ENCODE peak calls at places on chromosomes 1 and 21, in seven cellular contexts. One of them, this sample, is unnamed.

GRCh38 chr1:25848531-25848930 is 10.7 kb downstream of the AUNIP start:
- DNase-seq in psoas muscle: no peak
- DNase-seq in effector memory CD4-positive, alpha-beta T cell: no peak
- DNase-seq in prostate gland: no peak
- DNase-seq in Panc1: no peak
- DNase-seq in fibroblast of lung: no peak
- DNase-seq in body of pancreas: no peak
- DNase-seq in this sample: no peak

GRCh38 chr1:178724734-178725602 is at the start of gene RALGPS2:
- DNase-seq in psoas muscle: peak; percentile 76
- DNase-seq in effector memory CD4-positive, alpha-beta T cell: peak; percentile 3
- DNase-seq in prostate gland: peak; percentile 63
- DNase-seq in Panc1: no peak
- DNase-seq in fibroblast of lung: peak; percentile 58
- DNase-seq in body of pancreas: peak; percentile 79
- DNase-seq in this sample: peak; percentile 76

GRCh38 chr1:180167721-180168467 is 13.2 kb downstream of the QSOX1 start:
- DNase-seq in psoas muscle: peak; percentile 78
- DNase-seq in effector memory CD4-positive, alpha-beta T cell: no peak
- DNase-seq in prostate gland: peak; percentile 44
- DNase-seq in Panc1: no peak
- DNase-seq in fibroblast of lung: no peak
- DNase-seq in body of pancreas: peak; percentile 92
- DNase-seq in this sample: peak; percentile 89

GRCh38 chr1:25099343-25099951 is 132.9 kb downstream of the SYF2 start:
- DNase-seq in psoas muscle: no peak
- DNase-seq in effector memory CD4-positive, alpha-beta T cell: no peak
- DNase-seq in prostate gland: no peak
- DNase-seq in Panc1: no peak
- DNase-seq in fibroblast of lung: no peak
- DNase-seq in body of pancreas: no peak
- DNase-seq in this sample: no peak

GRCh38 chr1:53737648-53738204 is 1.2 kb downstream of the GLIS1 start:
- DNase-seq in psoas muscle: peak; percentile 21
- DNase-seq in effector memory CD4-positive, alpha-beta T cell: no peak
- DNase-seq in prostate gland: no peak
- DNase-seq in Panc1: no peak
- DNase-seq in fibroblast of lung: peak; percentile 31
- DNase-seq in body of pancreas: peak; percentile 21
- DNase-seq in this sample: no peak

GRCh38 chr1:54955359-54955758 is 25.1 kb upstream of the TMEM61 start:
- DNase-seq in psoas muscle: no peak
- DNase-seq in effector memory CD4-positive, alpha-beta T cell: no peak
- DNase-seq in prostate gland: no peak
- DNase-seq in Panc1: no peak
- DNase-seq in fibroblast of lung: peak; percentile 15
- DNase-seq in body of pancreas: no peak
- DNase-seq in this sample: no peak

GRCh38 chr1:199124351-199124750 is 485.5 kb downstream of the PTPRC start:
- DNase-seq in psoas muscle: no peak
- DNase-seq in effector memory CD4-positive, alpha-beta T cell: no peak
- DNase-seq in prostate gland: no peak
- DNase-seq in Panc1: no peak
- DNase-seq in fibroblast of lung: peak; percentile 13
- DNase-seq in body of pancreas: no peak
- DNase-seq in this sample: no peak

GRCh38 chr1:15902882-15903281 is 55.4 kb downstream of the SPEN start:
- DNase-seq in psoas muscle: no peak
- DNase-seq in effector memory CD4-positive, alpha-beta T cell: no peak
- DNase-seq in prostate gland: no peak
- DNase-seq in Panc1: peak; percentile 71
- DNase-seq in fibroblast of lung: peak; percentile 81
- DNase-seq in body of pancreas: no peak
- DNase-seq in this sample: no peak

GRCh38 chr1:154219511-154219910 is 1.2 kb upstream of the UBAP2L start:
- DNase-seq in psoas muscle: no peak
- DNase-seq in effector memory CD4-positive, alpha-beta T cell: no peak
- DNase-seq in prostate gland: no peak
- DNase-seq in Panc1: no peak
- DNase-seq in fibroblast of lung: peak; percentile 12
- DNase-seq in body of pancreas: peak; percentile 35
- DNase-seq in this sample: no peak

GRCh38 chr1:192491804-192492554 is 83.6 kb upstream of the RGS1 start:
- DNase-seq in psoas muscle: no peak
- DNase-seq in effector memory CD4-positive, alpha-beta T cell: no peak
- DNase-seq in prostate gland: no peak
- DNase-seq in Panc1: no peak
- DNase-seq in fibroblast of lung: peak; percentile 51
- DNase-seq in body of pancreas: no peak
- DNase-seq in this sample: no peak

GRCh38 chr1:12144236-12144635 is 22.6 kb upstream of the TNFRSF1B start:
- DNase-seq in psoas muscle: no peak
- DNase-seq in effector memory CD4-positive, alpha-beta T cell: no peak
- DNase-seq in prostate gland: no peak
- DNase-seq in Panc1: no peak
- DNase-seq in fibroblast of lung: no peak
- DNase-seq in body of pancreas: no peak
- DNase-seq in this sample: no peak

GRCh38 chr21:37064841-37065240 is 8.0 kb downstream of the PIGP start:
- DNase-seq in psoas muscle: no peak
- DNase-seq in effector memory CD4-positive, alpha-beta T cell: no peak
- DNase-seq in prostate gland: no peak
- DNase-seq in Panc1: no peak
- DNase-seq in fibroblast of lung: no peak
- DNase-seq in body of pancreas: no peak
- DNase-seq in this sample: no peak

GRCh38 chr1:212678456-212679410 is 20.9 kb downstream of the BATF3 start:
- DNase-seq in psoas muscle: no peak
- DNase-seq in effector memory CD4-positive, alpha-beta T cell: no peak
- DNase-seq in prostate gland: no peak
- DNase-seq in Panc1: no peak
- DNase-seq in fibroblast of lung: no peak
- DNase-seq in body of pancreas: no peak
- DNase-seq in this sample: no peak

GRCh38 chr1:99326215-99326949 is 62.1 kb downstream of the PLPPR4 start:
- DNase-seq in psoas muscle: no peak
- DNase-seq in effector memory CD4-positive, alpha-beta T cell: no peak
- DNase-seq in prostate gland: no peak
- DNase-seq in Panc1: no peak
- DNase-seq in fibroblast of lung: no peak
- DNase-seq in body of pancreas: no peak
- DNase-seq in this sample: no peak

GRCh38 chr1:33162141-33162540 is 19.7 kb downstream of the TRIM62 start:
- DNase-seq in psoas muscle: no peak
- DNase-seq in effector memory CD4-positive, alpha-beta T cell: no peak
- DNase-seq in prostate gland: no peak
- DNase-seq in Panc1: no peak
- DNase-seq in fibroblast of lung: no peak
- DNase-seq in body of pancreas: no peak
- DNase-seq in this sample: no peak

GRCh38 chr1:159056069-159056698 is 20.4 kb downstream of the AIM2 start:
- DNase-seq in psoas muscle: no peak
- DNase-seq in effector memory CD4-positive, alpha-beta T cell: no peak
- DNase-seq in prostate gland: no peak
- DNase-seq in Panc1: no peak
- DNase-seq in fibroblast of lung: no peak
- DNase-seq in body of pancreas: no peak
- DNase-seq in this sample: no peak

GRCh38 chr1:213720032-213720431 is 267.7 kb upstream of the PROX1 start:
- DNase-seq in psoas muscle: no peak
- DNase-seq in effector memory CD4-positive, alpha-beta T cell: no peak
- DNase-seq in prostate gland: no peak
- DNase-seq in Panc1: no peak
- DNase-seq in fibroblast of lung: no peak
- DNase-seq in body of pancreas: no peak
- DNase-seq in this sample: no peak

GRCh38 chr21:22364163-22364562 is 1366.0 kb downstream of the NCAM2 start:
- DNase-seq in psoas muscle: no peak
- DNase-seq in effector memory CD4-positive, alpha-beta T cell: no peak
- DNase-seq in prostate gland: no peak
- DNase-seq in Panc1: no peak
- DNase-seq in fibroblast of lung: no peak
- DNase-seq in body of pancreas: no peak
- DNase-seq in this sample: no peak

GRCh38 chr1:174740248-174740990 is 259.3 kb upstream of the CACYBP start:
- DNase-seq in psoas muscle: no peak
- DNase-seq in effector memory CD4-positive, alpha-beta T cell: no peak
- DNase-seq in prostate gland: no peak
- DNase-seq in Panc1: no peak
- DNase-seq in fibroblast of lung: peak; percentile 30
- DNase-seq in body of pancreas: no peak
- DNase-seq in this sample: no peak

GRCh38 chr1:60419023-60419422 is 345.5 kb upstream of the C1orf87 start:
- DNase-seq in psoas muscle: no peak
- DNase-seq in effector memory CD4-positive, alpha-beta T cell: no peak
- DNase-seq in prostate gland: no peak
- DNase-seq in Panc1: no peak
- DNase-seq in fibroblast of lung: no peak
- DNase-seq in body of pancreas: no peak
- DNase-seq in this sample: no peak

GRCh38 chr1:204083491-204083890 is 10.6 kb downstream of the SOX13 start:
- DNase-seq in psoas muscle: no peak
- DNase-seq in effector memory CD4-positive, alpha-beta T cell: no peak
- DNase-seq in prostate gland: no peak
- DNase-seq in Panc1: no peak
- DNase-seq in fibroblast of lung: no peak
- DNase-seq in body of pancreas: no peak
- DNase-seq in this sample: no peak
- H3K4me1 ChIP-seq in psoas muscle: peaks cover 94% of the 10 kb centered on the region
- H3K4me1 ChIP-seq in effector memory CD4-positive, alpha-beta T cell: no peaks in the 10 kb centered on the region
- H3K4me1 ChIP-seq in prostate gland: peaks cover 86% of the 10 kb centered on the region
- H3K4me1 ChIP-seq in Panc1: peaks cover 70% of the 10 kb centered on the region
- H3K4me1 ChIP-seq in fibroblast of lung: peaks cover 14% of the 10 kb centered on the region
- H3K4me1 ChIP-seq in body of pancreas: peaks cover 100% of the 10 kb centered on the region
- H3K4me1 ChIP-seq in this sample: peaks cover 93% of the 10 kb centered on the region

DNA sequence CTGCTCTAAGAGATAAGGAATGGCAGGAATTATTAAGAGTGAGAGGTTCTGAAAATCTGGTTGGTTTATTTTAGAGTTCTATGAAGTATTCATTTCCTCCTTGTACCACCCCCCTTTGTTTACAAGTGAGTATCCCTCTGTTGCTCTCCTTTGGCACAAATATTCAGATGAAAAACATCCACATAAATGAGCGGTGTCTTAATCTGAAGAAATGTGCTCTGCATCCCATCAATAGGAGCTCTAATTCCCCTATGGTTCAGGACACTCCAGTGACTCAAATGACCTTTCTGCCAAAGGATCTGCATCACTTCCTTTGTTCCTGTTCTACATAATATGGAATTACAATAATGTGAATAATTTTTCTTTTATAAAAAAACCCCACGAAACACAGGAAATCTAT is 16.6 kb downstream of the DDAH1 start:
- DNase-seq in psoas muscle: no peak
- DNase-seq in effector memory CD4-positive, alpha-beta T cell: no peak
- DNase-seq in prostate gland: no peak
- DNase-seq in Panc1: no peak
- DNase-seq in fibroblast of lung: peak; percentile 39
- DNase-seq in body of pancreas: no peak
- DNase-seq in this sample: no peak
- H3K4me1 ChIP-seq in psoas muscle: peaks cover 18% of the 10 kb centered on the region
- H3K4me1 ChIP-seq in effector memory CD4-positive, alpha-beta T cell: no peaks in the 10 kb centered on the region
- H3K4me1 ChIP-seq in prostate gland: no peaks in the 10 kb centered on the region
- H3K4me1 ChIP-seq in Panc1: peaks cover 30% of the 10 kb centered on the region
- H3K4me1 ChIP-seq in fibroblast of lung: peaks cover 17% of the 10 kb centered on the region
- H3K4me1 ChIP-seq in body of pancreas: peaks cover 54% of the 10 kb centered on the region
- H3K4me1 ChIP-seq in this sample: peaks cover 33% of the 10 kb centered on the region

DNA sequence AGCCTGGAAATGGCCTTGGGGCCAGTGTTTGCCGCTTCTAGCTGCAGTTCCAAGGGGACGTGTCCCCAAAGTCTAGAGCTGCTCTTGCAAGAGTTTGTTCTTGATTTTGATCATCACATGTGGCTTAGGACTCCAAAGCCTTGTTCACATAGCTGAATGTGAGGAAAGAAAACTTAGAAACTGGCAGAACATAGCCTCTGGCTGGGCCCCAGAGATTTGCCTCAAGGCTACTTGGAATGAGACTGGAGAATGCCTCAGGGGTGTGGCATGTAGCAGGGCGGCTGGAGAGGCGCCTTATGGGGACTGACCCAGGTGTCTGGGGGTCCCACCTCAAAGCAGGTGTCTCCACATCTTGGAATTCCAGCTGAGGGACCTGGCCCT is 2.3 kb downstream of the PDXK start:
- DNase-seq in psoas muscle: no peak
- DNase-seq in effector memory CD4-positive, alpha-beta T cell: no peak
- DNase-seq in prostate gland: no peak
- DNase-seq in Panc1: no peak
- DNase-seq in fibroblast of lung: no peak
- DNase-seq in body of pancreas: peak; percentile 66
- DNase-seq in this sample: peak; percentile 53
- H3K4me1 ChIP-seq in psoas muscle: peaks cover 24% of the 10 kb centered on the region
- H3K4me1 ChIP-seq in effector memory CD4-positive, alpha-beta T cell: peaks cover 17% of the 10 kb centered on the region
- H3K4me1 ChIP-seq in prostate gland: peaks cover 14% of the 10 kb centered on the region
- H3K4me1 ChIP-seq in Panc1: peaks cover 44% of the 10 kb centered on the region
- H3K4me1 ChIP-seq in fibroblast of lung: peaks cover 13% of the 10 kb centered on the region
- H3K4me1 ChIP-seq in body of pancreas: peaks cover 65% of the 10 kb centered on the region
- H3K4me1 ChIP-seq in this sample: peaks cover 29% of the 10 kb centered on the region

GRCh38 chr1:51958824-51959223 is 31.7 kb downstream of the RAB3B start:
- DNase-seq in psoas muscle: no peak
- DNase-seq in effector memory CD4-positive, alpha-beta T cell: no peak
- DNase-seq in prostate gland: no peak
- DNase-seq in Panc1: no peak
- DNase-seq in fibroblast of lung: no peak
- DNase-seq in body of pancreas: no peak
- DNase-seq in this sample: no peak

GRCh38 chr1:51961954-51962353 is 28.5 kb downstream of the RAB3B start:
- DNase-seq in psoas muscle: no peak
- DNase-seq in effector memory CD4-positive, alpha-beta T cell: no peak
- DNase-seq in prostate gland: no peak
- DNase-seq in Panc1: no peak
- DNase-seq in fibroblast of lung: no peak
- DNase-seq in body of pancreas: no peak
- DNase-seq in this sample: no peak

GRCh38 chr1:51961231-51961630 is 29.3 kb downstream of the RAB3B start:
- DNase-seq in psoas muscle: no peak
- DNase-seq in effector memory CD4-positive, alpha-beta T cell: no peak
- DNase-seq in prostate gland: no peak
- DNase-seq in Panc1: no peak
- DNase-seq in fibroblast of lung: no peak
- DNase-seq in body of pancreas: no peak
- DNase-seq in this sample: no peak

GRCh38 chr1:51962486-51963356 is 27.8 kb downstream of the RAB3B start:
- DNase-seq in psoas muscle: no peak
- DNase-seq in effector memory CD4-positive, alpha-beta T cell: no peak
- DNase-seq in prostate gland: no peak
- DNase-seq in Panc1: no peak
- DNase-seq in fibroblast of lung: no peak
- DNase-seq in body of pancreas: no peak
- DNase-seq in this sample: no peak

GRCh38 chr1:51960262-51960661 is 30.2 kb downstream of the RAB3B start:
- DNase-seq in psoas muscle: no peak
- DNase-seq in effector memory CD4-positive, alpha-beta T cell: no peak
- DNase-seq in prostate gland: no peak
- DNase-seq in Panc1: no peak
- DNase-seq in fibroblast of lung: no peak
- DNase-seq in body of pancreas: peak; percentile 44
- DNase-seq in this sample: no peak
- H3K4me1 ChIP-seq in psoas muscle: no peaks in the 10 kb centered on the region
- H3K4me1 ChIP-seq in effector memory CD4-positive, alpha-beta T cell: no peaks in the 10 kb centered on the region
- H3K4me1 ChIP-seq in prostate gland: peaks cover 6% of the 10 kb centered on the region
- H3K4me1 ChIP-seq in Panc1: no peaks in the 10 kb centered on the region
- H3K4me1 ChIP-seq in fibroblast of lung: peaks cover 11% of the 10 kb centered on the region
- H3K4me1 ChIP-seq in body of pancreas: no peaks in the 10 kb centered on the region
- H3K4me1 ChIP-seq in this sample: no peaks in the 10 kb centered on the region

GRCh38 chr21:41175080-41175479 is 7.1 kb downstream of the BACE2 start:
- DNase-seq in psoas muscle: no peak
- DNase-seq in effector memory CD4-positive, alpha-beta T cell: no peak
- DNase-seq in prostate gland: no peak
- DNase-seq in Panc1: no peak
- DNase-seq in fibroblast of lung: no peak
- DNase-seq in body of pancreas: no peak
- DNase-seq in this sample: no peak
- H3K4me1 ChIP-seq in psoas muscle: peaks cover 5% of the 10 kb centered on the region
- H3K4me1 ChIP-seq in effector memory CD4-positive, alpha-beta T cell: no peaks in the 10 kb centered on the region
- H3K4me1 ChIP-seq in prostate gland: no peaks in the 10 kb centered on the region
- H3K4me1 ChIP-seq in Panc1: no peaks in the 10 kb centered on the region
- H3K4me1 ChIP-seq in fibroblast of lung: no peaks in the 10 kb centered on the region
- H3K4me1 ChIP-seq in body of pancreas: peaks cover 34% of the 10 kb centered on the region
- H3K4me1 ChIP-seq in this sample: peaks cover 40% of the 10 kb centered on the region

This sample was measured in stomach.